ENCODE peak calls at places on chromosome 6, in eight cellular contexts. U is vagina, M is AG04450, Q is astrocyte, C is WERI-Rb-1, V is heart left ventricle, O is tibial nerve, K is IMR-90. J is an unnamed sample.
A peak's percentile ranks its signal among the peaks of the same experiment; 100 is the strongest.

GRCh38 chr6:108897371-108897770 is 49.1 kb downstream of the ARMC2 start:
- DNase-seq in U (no peak), M (no peak), Q (peak; percentile 49), C (peak; percentile 53), V (peak; percentile 62), O (no peak), K (peak; percentile 28), J (no peak)

GRCh38 chr6:14328163-14328562 is 210.6 kb downstream of the CD83 start:
- DNase-seq in U (no peak), M (no peak), Q (no peak), C (no peak), V (no peak), O (no peak), K (no peak), J (no peak)

GRCh38 chr6:163841326-163841725 is 426.8 kb downstream of the QKI start:
- DNase-seq in U (no peak), M (no peak), Q (no peak), C (no peak), V (no peak), O (no peak), K (no peak), J (no peak)

GRCh38 chr6:7381092-7381491 is 8.4 kb downstream of the CAGE1 start:
- DNase-seq in U (no peak), M (no peak), Q (no peak), C (no peak), V (no peak), O (no peak), K (no peak), J (no peak)

GRCh38 chr6:35776364-35777215 is at the start of gene CLPSL2:
- DNase-seq in U (no peak), M (no peak), Q (no peak), C (peak; percentile 84), V (no peak), O (no peak), K (no peak), J (no peak)

GRCh38 chr6:150899231-150899630 is 33.7 kb downstream of the MTHFD1L start:
- DNase-seq in U (no peak), M (no peak), Q (peak; percentile 54), C (no peak), V (no peak), O (no peak), K (no peak), J (no peak)

GRCh38 chr6:121695346-121695745 is 259.9 kb downstream of the GJA1 start:
- DNase-seq in U (no peak), M (no peak), Q (no peak), C (no peak), V (no peak), O (no peak), K (no peak), J (no peak)

GRCh38 chr6:52065621-52066020 is 21.8 kb downstream of the PKHD1 start:
- DNase-seq in U (no peak), M (no peak), Q (no peak), C (no peak), V (no peak), O (no peak), K (no peak), J (no peak)

GRCh38 chr6:154593122-154593521 is 82.6 kb upstream of the CNKSR3 start:
- DNase-seq in U (no peak), M (no peak), Q (peak; percentile 17), C (peak; percentile 40), V (peak; percentile 68), O (no peak), K (no peak), J (no peak)

GRCh38 chr6:149964243-149965190 is 774 bp downstream of the ULBP1 start:
- DNase-seq in U (no peak), M (no peak), Q (peak; percentile 10), C (no peak), V (no peak), O (no peak), K (peak; percentile 16), J (no peak)

GRCh38 chr6:126107475-126108121 is 121.3 kb downstream of the TRMT11 start:
- DNase-seq in U (no peak), M (no peak), Q (peak; percentile 33), C (no peak), V (no peak), O (no peak), K (no peak), J (no peak)

GRCh38 chr6:168581236-168581635 is 140.3 kb downstream of the SMOC2 start:
- DNase-seq in U (no peak), M (no peak), Q (no peak), C (no peak), V (no peak), O (no peak), K (no peak), J (no peak)

GRCh38 chr6:137157601-137158000 is 15.8 kb downstream of the IL22RA2 start:
- DNase-seq in U (no peak), M (no peak), Q (no peak), C (no peak), V (no peak), O (no peak), K (no peak), J (no peak)

GRCh38 chr6:3568396-3569082 is 111.7 kb upstream of the SLC22A23 start:
- DNase-seq in U (no peak), M (no peak), Q (no peak), C (peak; percentile 93), V (no peak), O (no peak), K (peak; percentile 4), J (no peak)

GRCh38 chr6:2939315-2940009 is 31.9 kb downstream of the SERPINB6 start:
- DNase-seq in U (peak; percentile 88), M (no peak), Q (no peak), C (no peak), V (peak; percentile 76), O (no peak), K (no peak), J (no peak)

GRCh38 chr6:38493929-38494547 is 145.7 kb downstream of the BTBD9 start:
- DNase-seq in U (no peak), M (peak; percentile 63), Q (peak; percentile 32), C (peak; percentile 86), V (peak; percentile 51), O (peak; percentile 84), K (peak; percentile 81), J (peak; percentile 96)

GRCh38 chr6:38876470-38876869 is 161.4 kb downstream of the DNAH8 start:
- DNase-seq in U (no peak), M (no peak), Q (peak; percentile 31), C (no peak), V (no peak), O (no peak), K (no peak), J (peak; percentile 34)

GRCh38 chr6:152293404-152293803 is 343.8 kb downstream of the SYNE1 start:
- DNase-seq in U (no peak), M (no peak), Q (no peak), C (peak; percentile 46), V (peak; percentile 77), O (no peak), K (no peak), J (peak; percentile 92)

DNA sequence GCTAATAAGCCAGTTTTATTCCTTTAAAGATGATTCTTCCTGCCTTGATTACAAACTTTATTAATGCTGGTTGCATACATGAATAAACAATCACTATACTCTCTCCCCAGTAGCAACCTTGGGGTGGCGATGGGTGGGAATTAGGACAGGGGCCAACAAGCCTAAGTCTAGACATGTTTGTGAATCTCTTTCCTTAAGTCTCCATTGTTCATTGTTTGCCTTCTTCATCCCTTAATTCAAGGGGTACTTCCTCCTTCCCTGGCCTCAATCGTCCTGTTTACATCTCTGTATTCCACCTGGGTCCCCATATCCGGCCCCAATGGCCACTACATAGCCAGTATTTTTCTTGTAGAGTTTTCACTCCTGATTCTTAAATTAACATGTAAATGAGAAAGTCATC is 66.0 kb downstream of the ARHGAP18 start:
- DNase-seq in U (no peak), M (no peak), Q (no peak), C (no peak), V (no peak), O (no peak), K (no peak), J (no peak)
- H3K27ac ChIP-seq in U (peak overlapping the region; percentile 53), M (no peak overlapping the region), Q (peak overlapping the region; percentile 73), C (no peak overlapping the region), V (peak overlapping the region; percentile 61), O (no peak overlapping the region), K (peak overlapping the region; percentile 58), J (no peak overlapping the region)

GRCh38 chr6:113631616-113632015 is 225.5 kb upstream of the MARCKS start:
- DNase-seq in U (no peak), M (no peak), Q (no peak), C (no peak), V (no peak), O (no peak), K (no peak), J (no peak)
- TF ChIP-seq CTCF in U (no peak), M (no peak), Q (no peak), C (no peak), V (no peak), O (no peak), K (no peak), J (no peak)

GRCh38 chr6:105191351-105191750 is 11.5 kb upstream of the POPDC3 start:
- DNase-seq in U (no peak), M (no peak), Q (no peak), C (no peak), V (no peak), O (no peak), K (peak; percentile 34), J (no peak)
- H3K27ac ChIP-seq in U (no peak overlapping the region), M (no peak overlapping the region), Q (no peak overlapping the region), C (no peak overlapping the region), V (no peak overlapping the region), O (no peak overlapping the region), K (no peak overlapping the region), J (no peak overlapping the region)

GRCh38 chr6:157645201-157645795 is 177.7 kb upstream of the SNX9 start:
- DNase-seq in U (no peak), M (no peak), Q (no peak), C (no peak), V (no peak), O (no peak), K (no peak), J (no peak)

GRCh38 chr6:157649311-157650260 is 173.5 kb upstream of the SNX9 start:
- DNase-seq in U (no peak), M (no peak), Q (no peak), C (no peak), V (no peak), O (no peak), K (no peak), J (peak; percentile 61)

GRCh38 chr6:157646012-157646411 is 177.0 kb upstream of the SNX9 start:
- DNase-seq in U (no peak), M (no peak), Q (no peak), C (no peak), V (no peak), O (no peak), K (no peak), J (no peak)

GRCh38 chr6:157648561-157648960 is 174.5 kb upstream of the SNX9 start:
- DNase-seq in U (no peak), M (no peak), Q (peak; percentile 29), C (peak; percentile 67), V (no peak), O (no peak), K (peak; percentile 37), J (no peak)

DNA sequence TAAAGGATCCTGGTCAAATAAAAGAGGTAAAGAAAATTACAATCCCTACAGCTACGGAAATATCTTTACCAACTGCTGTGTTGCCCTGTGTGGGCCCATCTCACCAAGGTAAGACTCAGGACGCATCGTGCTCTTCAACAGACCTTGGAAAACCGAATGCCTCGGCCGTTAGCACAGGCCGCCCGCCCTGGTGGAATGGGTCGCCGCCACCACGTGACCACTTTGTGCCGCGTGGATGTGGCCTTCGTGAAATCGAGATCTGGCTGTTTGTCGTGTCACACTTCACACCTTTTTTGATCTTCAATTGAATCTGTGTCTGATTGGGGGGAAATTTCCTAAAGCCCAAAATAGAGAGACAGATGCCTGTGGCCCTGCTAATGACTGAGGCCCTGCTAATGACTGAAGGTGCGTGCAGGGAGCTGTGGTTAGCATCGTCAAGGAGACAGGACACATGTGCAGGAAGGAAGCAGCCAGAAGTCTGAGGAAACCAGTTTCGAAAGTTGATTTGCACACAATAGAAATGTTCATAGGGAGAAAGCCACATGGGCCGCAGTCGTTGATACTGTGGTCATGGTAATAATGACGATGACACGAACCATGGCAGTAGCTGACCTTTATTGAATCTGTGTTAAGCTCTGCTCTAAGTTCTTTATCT is 175.7 kb upstream of the SNX9 start:
- DNase-seq in U (no peak), M (no peak), Q (no peak), C (no peak), V (no peak), O (no peak), K (no peak), J (no peak)
- TF ChIP-seq CTCF in U (no peak), M (no peak), Q (no peak), C (no peak), V (no peak), O (no peak), K (no peak), J (no peak)